ENCODE peak calls at places on chromosomes 4 and X, in ten cellular contexts. N is transverse colon, H is endothelial cell of umbilical vein, T is SK-N-SH, X is HCT116, P is Panc1, Z is HepG2, Y is breast epithelium, C is prostate gland, J is GM23338. V is an unnamed sample. For H3K4me1, the result is how much of the 10 kb centered on the place peaks cover.

GRCh38 chrX:131853440-131853839 is 169.7 kb upstream of the STK26 start:
- DNase-seq in N (no peak), H (no peak), T (no peak), X (no peak), P (no peak), Z (no peak), Y (no peak), C (no peak), J (no peak), V (no peak)

GRCh38 chr4:70269674-70270073 is 27.3 kb downstream of the CSN3 start:
- DNase-seq in N (no peak), H (peak), T (peak), X (peak), P (no peak), Z (peak), Y (no peak), C (no peak), J (peak), V (no peak)

GRCh38 chr4:71243434-71243833 is 95.4 kb upstream of the SLC4A4 start:
- DNase-seq in N (no peak), H (no peak), T (no peak), X (no peak), P (no peak), Z (no peak), Y (no peak), C (no peak), J (no peak), V (no peak)

GRCh38 chrX:39251995-39252394 is 450.7 kb downstream of the MID1IP1 start:
- DNase-seq in N (no peak), H (no peak), T (no peak), X (no peak), P (no peak), Z (no peak), Y (no peak), C (no peak), J (no peak), V (no peak)

GRCh38 chrX:23382572-23382971 is 47.9 kb downstream of the PTCHD1 start:
- DNase-seq in N (no peak), H (no peak), T (no peak), X (no peak), P (no peak), Z (no peak), Y (no peak), C (no peak), J (no peak), V (no peak)

GRCh38 chr4:153014460-153014859 is 78.3 kb downstream of the FHDC1 start:
- DNase-seq in N (no peak), H (no peak), T (no peak), X (no peak), P (no peak), Z (no peak), Y (no peak), C (no peak), J (no peak), V (no peak)

GRCh38 chrX:70960728-70961127 is 29.8 kb upstream of the SLC7A3 start:
- DNase-seq in N (no peak), H (no peak), T (no peak), X (no peak), P (no peak), Z (no peak), Y (no peak), C (no peak), J (peak), V (no peak)

GRCh38 chr4:37802068-37802666 is 24.3 kb upstream of the PGM2 start:
- DNase-seq in N (peak), H (peak), T (peak), X (peak), P (peak), Z (peak), Y (peak), C (peak), J (peak), V (no peak)

GRCh38 chrX:133786382-133786781 is 199.0 kb downstream of the GPC3 start:
- DNase-seq in N (no peak), H (no peak), T (no peak), X (no peak), P (no peak), Z (no peak), Y (no peak), C (no peak), J (no peak), V (no peak)

GRCh38 chr4:134028411-134028810 is 173.2 kb downstream of the PABPC4L start:
- DNase-seq in N (no peak), H (no peak), T (no peak), X (no peak), P (no peak), Z (no peak), Y (no peak), C (no peak), J (no peak), V (no peak)

GRCh38 chr4:150078041-150078995 is at the start of gene DCLK2:
- DNase-seq in N (peak), H (peak), T (peak), X (peak), P (no peak), Z (no peak), Y (peak), C (peak), J (peak), V (no peak)

GRCh38 chrX:136659174-136659573 is 11.2 kb downstream of the CD40LG start:
- DNase-seq in N (no peak), H (no peak), T (no peak), X (no peak), P (no peak), Z (no peak), Y (no peak), C (no peak), J (no peak), V (peak)

GRCh38 chrX:39361736-39362135 is 560.5 kb downstream of the MID1IP1 start:
- DNase-seq in N (no peak), H (no peak), T (no peak), X (no peak), P (no peak), Z (no peak), Y (no peak), C (no peak), J (no peak), V (no peak)

GRCh38 chr4:185005209-185005819 is 13.0 kb upstream of the HELT start:
- DNase-seq in N (peak), H (peak), T (peak), X (peak), P (peak), Z (peak), Y (peak), C (peak), J (peak), V (no peak)

GRCh38 chr4:27084685-27085356 is 224.2 kb downstream of the STIM2 start:
- DNase-seq in N (peak), H (peak), T (peak), X (no peak), P (no peak), Z (no peak), Y (no peak), C (peak), J (peak), V (no peak)

GRCh38 chr4:75844151-75844662 is 58.0 kb downstream of the PPEF2 start:
- DNase-seq in N (no peak), H (peak), T (no peak), X (no peak), P (no peak), Z (peak), Y (no peak), C (no peak), J (no peak), V (no peak)

GRCh38 chr4:19711871-19712270 is 539.8 kb upstream of the SLIT2 start:
- DNase-seq in N (no peak), H (peak), T (no peak), X (no peak), P (peak), Z (no peak), Y (no peak), C (no peak), J (no peak), V (no peak)

GRCh38 chr4:126939401-126939800 is 693.4 kb upstream of the INTU start:
- DNase-seq in N (no peak), H (no peak), T (no peak), X (no peak), P (no peak), Z (no peak), Y (no peak), C (no peak), J (no peak), V (no peak)

GRCh38 chr4:15956179-15956850 is 6.7 kb downstream of the FGFBP2 start:
- DNase-seq in N (peak), H (peak), T (peak), X (peak), P (peak), Z (peak), Y (peak), C (peak), J (peak), V (no peak)

GRCh38 chr4:133452669-133453068 is 303.6 kb downstream of the PCDH10 start:
- DNase-seq in N (no peak), H (peak), T (no peak), X (no peak), P (no peak), Z (no peak), Y (no peak), C (no peak), J (no peak), V (no peak)

GRCh38 chr4:100895572-100896197 is 377.9 kb upstream of the EMCN start:
- DNase-seq in N (no peak), H (peak), T (no peak), X (no peak), P (no peak), Z (no peak), Y (no peak), C (no peak), J (no peak), V (no peak)

GRCh38 chr4:88991746-88992145 is 65.2 kb downstream of the FAM13A start:
- DNase-seq in N (no peak), H (peak), T (no peak), X (no peak), P (no peak), Z (no peak), Y (no peak), C (no peak), J (no peak), V (no peak)

GRCh38 chr4:150573534-150573933 is 8.4 kb upstream of the MAB21L2 start:
- DNase-seq in N (no peak), H (peak), T (no peak), X (no peak), P (peak), Z (no peak), Y (no peak), C (no peak), J (no peak), V (no peak)

GRCh38 chr4:76984788-76985211 is 35.2 kb downstream of the SEPTIN11 start:
- DNase-seq in N (peak), H (peak), T (peak), X (no peak), P (peak), Z (peak), Y (peak), C (no peak), J (no peak), V (no peak)

GRCh38 chrX:41561045-41561444 is 113.9 kb downstream of the NYX start:
- DNase-seq in N (no peak), H (peak), T (no peak), X (no peak), P (peak), Z (no peak), Y (no peak), C (no peak), J (no peak), V (no peak)

GRCh38 chr4:37793562-37793961 is 32.9 kb upstream of the PGM2 start:
- DNase-seq in N (no peak), H (peak), T (no peak), X (no peak), P (peak), Z (peak), Y (no peak), C (no peak), J (peak), V (no peak)

GRCh38 chr4:11842620-11843263 is 414.0 kb upstream of the HS3ST1 start:
- DNase-seq in N (no peak), H (no peak), T (no peak), X (no peak), P (no peak), Z (no peak), Y (no peak), C (no peak), J (no peak), V (no peak)

GRCh38 chr4:7004331-7004730 is 38.8 kb upstream of the TADA2B start:
- DNase-seq in N (no peak), H (no peak), T (no peak), X (no peak), P (no peak), Z (no peak), Y (peak), C (no peak), J (no peak), V (no peak)

GRCh38 chr4:167964766-167965373 is 127.5 kb upstream of the ANXA10 start:
- DNase-seq in N (no peak), H (peak), T (no peak), X (no peak), P (no peak), Z (no peak), Y (no peak), C (no peak), J (no peak), V (no peak)

GRCh38 chrX:74579597-74580209 is 34.7 kb downstream of the RLIM start:
- DNase-seq in N (no peak), H (peak), T (no peak), X (no peak), P (no peak), Z (no peak), Y (no peak), C (no peak), J (no peak), V (no peak)

GRCh38 chr4:94262163-94263016 is 54.7 kb downstream of the SMARCAD1 start:
- DNase-seq in N (no peak), H (peak), T (no peak), X (no peak), P (no peak), Z (no peak), Y (no peak), C (no peak), J (no peak), V (no peak)

GRCh38 chr4:140969296-140969695 is 164.0 kb downstream of the RNF150 start:
- DNase-seq in N (no peak), H (no peak), T (no peak), X (no peak), P (no peak), Z (no peak), Y (no peak), C (no peak), J (no peak), V (no peak)

GRCh38 chr4:42568610-42569207 is 88.2 kb downstream of the ATP8A1 start:
- DNase-seq in N (peak), H (peak), T (peak), X (peak), P (peak), Z (peak), Y (peak), C (peak), J (peak), V (no peak)

GRCh38 chr4:136036744-136037143 is 1495.5 kb downstream of the PCDH18 start:
- DNase-seq in N (no peak), H (no peak), T (no peak), X (peak), P (no peak), Z (no peak), Y (no peak), C (no peak), J (no peak), V (no peak)

GRCh38 chrX:626745-627509 is 3.7 kb upstream of the SHOX start:
- DNase-seq in N (no peak), H (no peak), T (no peak), X (no peak), P (no peak), Z (no peak), Y (no peak), C (no peak), J (no peak), V (peak)

GRCh38 chr4:76420901-76421581 is at the start of gene CCDC158:
- DNase-seq in N (no peak), H (no peak), T (peak), X (no peak), P (no peak), Z (no peak), Y (no peak), C (no peak), J (peak), V (no peak)

GRCh38 chr4:26075588-26075987 is 161.6 kb downstream of the SMIM20 start:
- DNase-seq in N (no peak), H (no peak), T (no peak), X (no peak), P (no peak), Z (no peak), Y (no peak), C (no peak), J (no peak), V (no peak)
- H3K4me3 ChIP-seq in N (no peak), H (no peak), T (no peak), X (no peak), P (no peak), Z (no peak), Y (no peak), C (no peak), J (no peak), V (no peak)

GRCh38 chr4:148059617-148060180 is 327.8 kb downstream of the ARHGAP10 start:
- DNase-seq in N (no peak), H (no peak), T (no peak), X (no peak), P (no peak), Z (no peak), Y (no peak), C (no peak), J (no peak), V (no peak)

GRCh38 chr4:148056879-148057278 is 325.0 kb downstream of the ARHGAP10 start:
- DNase-seq in N (peak), H (peak), T (no peak), X (peak), P (peak), Z (no peak), Y (peak), C (no peak), J (peak), V (no peak)

GRCh38 chr4:148057425-148058020 is 325.6 kb downstream of the ARHGAP10 start:
- DNase-seq in N (no peak), H (no peak), T (no peak), X (no peak), P (no peak), Z (no peak), Y (no peak), C (no peak), J (no peak), V (no peak)

GRCh38 chr4:148060264-148061138 is 328.6 kb downstream of the ARHGAP10 start:
- DNase-seq in N (no peak), H (no peak), T (no peak), X (no peak), P (no peak), Z (no peak), Y (no peak), C (no peak), J (no peak), V (no peak)

GRCh38 chr4:148058160-148058859 is 326.4 kb downstream of the ARHGAP10 start:
- DNase-seq in N (no peak), H (no peak), T (no peak), X (no peak), P (no peak), Z (no peak), Y (no peak), C (no peak), J (no peak), V (no peak)
- H3K4me1 ChIP-seq in N (under half), H (under half), T (under half), X (under half), P (under half), Z (under half), Y (under half), C (under half), J (under half), V (half or more)

GRCh38 chr4:38943355-38943754 is 75.7 kb downstream of the FAM114A1 start:
- DNase-seq in N (peak), H (no peak), T (peak), X (no peak), P (no peak), Z (no peak), Y (no peak), C (peak), J (no peak), V (no peak)
- TF ChIP-seq POLR2AphosphoS5 in N (peak), H (no peak), T (no peak), X (no peak), P (no peak), Z (no peak), Y (no peak), C (peak), J (no peak), V (peak)

GRCh38 chrX:20971250-20971649 is 403.0 kb upstream of the CNKSR2 start:
- DNase-seq in N (no peak), H (no peak), T (no peak), X (no peak), P (no peak), Z (no peak), Y (no peak), C (no peak), J (no peak), V (no peak)

GRCh38 chrX:20969565-20969964 is 404.7 kb upstream of the CNKSR2 start:
- DNase-seq in N (no peak), H (no peak), T (no peak), X (no peak), P (no peak), Z (no peak), Y (no peak), C (no peak), J (no peak), V (no peak)

GRCh38 chrX:20965270-20966044 is 408.8 kb upstream of the CNKSR2 start:
- DNase-seq in N (no peak), H (no peak), T (no peak), X (no peak), P (no peak), Z (no peak), Y (no peak), C (no peak), J (peak), V (no peak)

GRCh38 chrX:20967725-20968124 is 406.5 kb upstream of the CNKSR2 start:
- DNase-seq in N (no peak), H (no peak), T (no peak), X (no peak), P (no peak), Z (peak), Y (no peak), C (no peak), J (no peak), V (no peak)

DNA sequence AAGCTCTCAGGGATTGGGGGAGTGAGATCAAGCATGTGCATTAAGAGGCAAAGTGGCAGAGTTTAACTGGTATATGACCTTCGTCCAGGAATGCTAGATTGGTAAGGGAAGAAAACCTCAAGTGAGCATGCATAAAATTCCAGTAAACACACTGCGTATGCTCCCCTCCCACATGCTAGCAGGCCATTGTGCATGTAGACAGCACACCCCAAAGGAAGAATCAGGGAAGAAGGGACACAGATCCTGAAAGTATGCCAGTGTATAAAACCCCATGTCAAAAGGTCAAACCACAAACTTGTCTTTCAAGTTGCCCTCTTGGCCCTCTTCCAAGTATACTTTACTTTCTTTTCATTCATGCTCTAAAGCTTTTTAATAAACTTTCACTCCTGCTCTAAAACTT is 405.2 kb upstream of the CNKSR2 start:
- DNase-seq in N (no peak), H (no peak), T (no peak), X (no peak), P (no peak), Z (no peak), Y (no peak), C (no peak), J (no peak), V (no peak)
- H3K4me3 ChIP-seq in N (no peak), H (no peak), T (no peak), X (no peak), P (no peak), Z (no peak), Y (no peak), C (no peak), J (no peak), V (no peak)

GRCh38 chr4:187786190-187786589 is 209.4 kb upstream of the ZFP42 start:
- DNase-seq in N (no peak), H (no peak), T (no peak), X (no peak), P (no peak), Z (no peak), Y (no peak), C (no peak), J (no peak), V (no peak)
- H3K4me1 ChIP-seq in N (under half), H (under half), T (under half), X (under half), P (under half), Z (under half), Y (under half), C (under half), J (under half), V (under half)

GRCh38 chrX:56279869-56280268 is 47.7 kb downstream of the KLF8 start:
- DNase-seq in N (no peak), H (no peak), T (no peak), X (no peak), P (no peak), Z (no peak), Y (no peak), C (no peak), J (no peak), V (no peak)
- TF ChIP-seq POLR2AphosphoS5 in N (no peak), H (no peak), T (no peak), X (no peak), P (no peak), Z (no peak), Y (no peak), C (no peak), J (no peak), V (no peak)

V was measured in vagina.